ENCODE peak calls at places on chromosomes 12 and 14, in ten cellular contexts. H is thoracic aorta; D is activated naive CD4-positive, alpha-beta T cell treated with Interleukin-2 at 50 U/mL for 16 hours; U is mucosa of gallbladder; A is dorsolateral prefrontal cortex; P is posterior cingulate gyrus; R is CD8-positive, alpha-beta T cell; O is heart left ventricle; T is Ammon's horn; K is tibial artery. Z is an unnamed sample.

GRCh38 chr14:96016761-96017160 is 22.4 kb upstream of the C14orf132 start:
- DNase-seq in U (no peak), H (no peak), A (no peak), D (no peak), T (no peak), R (no peak), K (no peak), P (no peak), O (no peak), Z (peak; percentile 7)

GRCh38 chr12:1804545-1805332 is 15.6 kb upstream of the LRTM2 start:
- DNase-seq in P (peak; percentile 84), U (peak; percentile 91), H (peak; percentile 47), T (peak; percentile 94), O (peak; percentile 91), K (peak; percentile 89), A (peak; percentile 86), D (peak; percentile 89), R (peak; percentile 78), Z (peak; percentile 100)

GRCh38 chr12:130298322-130298721 is 39.4 kb upstream of the PIWIL1 start:
- DNase-seq in R (no peak), O (no peak), A (no peak), U (no peak), H (no peak), T (no peak), D (no peak), P (no peak), K (no peak), Z (no peak)

GRCh38 chr12:30909721-30910350 is 16.7 kb upstream of the TSPAN11 start:
- DNase-seq in R (no peak), D (no peak), O (no peak), H (no peak), K (no peak), A (no peak), P (no peak), T (no peak), U (no peak), Z (no peak)

GRCh38 chr12:47303207-47303606 is 223.4 kb upstream of the AMIGO2 start:
- DNase-seq in D (no peak), K (no peak), R (no peak), T (no peak), A (no peak), U (no peak), O (no peak), H (no peak), P (no peak), Z (no peak)

GRCh38 chr14:49598479-49599301 is at the start of gene LRR1:
- DNase-seq in U (peak; percentile 88), O (peak; percentile 88), P (peak; percentile 82), T (peak; percentile 84), R (peak; percentile 79), H (peak; percentile 14), A (peak; percentile 76), K (peak; percentile 91), D (peak; percentile 90), Z (peak; percentile 89)

GRCh38 chr14:101223147-101223546 is 319.6 kb upstream of the RTL1 start:
- DNase-seq in P (no peak), R (no peak), T (peak; percentile 20), O (no peak), A (no peak), H (no peak), D (no peak), K (no peak), U (no peak), Z (no peak)

GRCh38 chr12:130832561-130833209 is 6.4 kb downstream of the STX2 start:
- DNase-seq in K (no peak), R (no peak), P (peak; percentile 59), A (no peak), U (no peak), D (no peak), H (no peak), O (no peak), T (peak; percentile 68), Z (no peak)

GRCh38 chr12:120706029-120706428 is 4.2 kb upstream of the UNC119B start:
- DNase-seq in R (no peak), O (no peak), K (no peak), T (no peak), H (no peak), P (no peak), U (no peak), A (no peak), D (no peak), Z (no peak)

GRCh38 chr12:44874981-44875416 is 1.1 kb downstream of the NELL2 start:
- DNase-seq in U (no peak), O (no peak), T (no peak), D (peak; percentile 33), A (no peak), R (peak; percentile 14), H (no peak), P (no peak), K (peak; percentile 54), Z (no peak)

GRCh38 chr14:94826774-94827173 is 56.9 kb upstream of the GSC start:
- DNase-seq in P (no peak), A (no peak), H (no peak), O (no peak), R (no peak), T (no peak), K (no peak), U (no peak), D (no peak), Z (no peak)

GRCh38 chr14:74133833-74134481 is 49.2 kb downstream of the LIN52 start:
- DNase-seq in R (no peak), K (no peak), T (no peak), H (no peak), O (no peak), D (no peak), A (no peak), P (no peak), U (no peak), Z (no peak)